ENCODE peak calls at places on chromosome 15, in nine cellular contexts. S is GM13977, A is A549, G is adrenal gland, T is body of pancreas, Z is GM10248, Q is psoas muscle, M is endothelial cell of umbilical vein, E is esophagus muscularis mucosa. K is an unnamed sample.

GRCh38 chr15:79804833-79805232 is 92.0 kb downstream of the MTHFS start:
- DNase-seq in S (no peak), A (no peak), G (no peak), T (no peak), Z (no peak), Q (no peak), M (no peak), E (no peak), K (no peak)

GRCh38 chr15:29452881-29453731 is 183.5 kb upstream of the NSMCE3 start:
- DNase-seq in S (no peak), A (no peak), G (no peak), T (no peak), Z (no peak), Q (no peak), M (peak; percentile 47), E (no peak), K (no peak)

GRCh38 chr15:59148160-59148810 is 43.3 kb downstream of the CCNB2 start:
- DNase-seq in S (no peak), A (no peak), G (no peak), T (no peak), Z (no peak), Q (no peak), M (no peak), E (no peak), K (no peak)

GRCh38 chr15:93929375-93930094 is 301.8 kb upstream of the MCTP2 start:
- DNase-seq in S (no peak), A (no peak), G (peak; percentile 47), T (peak; percentile 48), Z (no peak), Q (peak; percentile 59), M (no peak), E (no peak), K (no peak)

GRCh38 chr15:90560229-90560771 is 30.6 kb downstream of the CRTC3 start:
- DNase-seq in S (no peak), A (peak; percentile 55), G (peak; percentile 72), T (peak; percentile 64), Z (no peak), Q (peak; percentile 35), M (peak; percentile 39), E (peak; percentile 92), K (no peak)

GRCh38 chr15:89669941-89670340 is 9.2 kb downstream of the PLIN1 start:
- DNase-seq in S (no peak), A (no peak), G (no peak), T (no peak), Z (no peak), Q (no peak), M (no peak), E (no peak), K (no peak)

GRCh38 chr15:77803487-77803886 is 170.8 kb upstream of the LINGO1 start:
- DNase-seq in S (no peak), A (no peak), G (no peak), T (no peak), Z (no peak), Q (no peak), M (no peak), E (no peak), K (no peak)

GRCh38 chr15:62453356-62453755 is 288.3 kb upstream of the C2CD4B start:
- DNase-seq in S (no peak), A (no peak), G (no peak), T (no peak), Z (no peak), Q (no peak), M (no peak), E (no peak), K (no peak)

GRCh38 chr15:57031082-57031481 is 112.6 kb downstream of the TCF12 start:
- DNase-seq in S (no peak), A (no peak), G (no peak), T (no peak), Z (no peak), Q (no peak), M (no peak), E (no peak), K (no peak)

DNA sequence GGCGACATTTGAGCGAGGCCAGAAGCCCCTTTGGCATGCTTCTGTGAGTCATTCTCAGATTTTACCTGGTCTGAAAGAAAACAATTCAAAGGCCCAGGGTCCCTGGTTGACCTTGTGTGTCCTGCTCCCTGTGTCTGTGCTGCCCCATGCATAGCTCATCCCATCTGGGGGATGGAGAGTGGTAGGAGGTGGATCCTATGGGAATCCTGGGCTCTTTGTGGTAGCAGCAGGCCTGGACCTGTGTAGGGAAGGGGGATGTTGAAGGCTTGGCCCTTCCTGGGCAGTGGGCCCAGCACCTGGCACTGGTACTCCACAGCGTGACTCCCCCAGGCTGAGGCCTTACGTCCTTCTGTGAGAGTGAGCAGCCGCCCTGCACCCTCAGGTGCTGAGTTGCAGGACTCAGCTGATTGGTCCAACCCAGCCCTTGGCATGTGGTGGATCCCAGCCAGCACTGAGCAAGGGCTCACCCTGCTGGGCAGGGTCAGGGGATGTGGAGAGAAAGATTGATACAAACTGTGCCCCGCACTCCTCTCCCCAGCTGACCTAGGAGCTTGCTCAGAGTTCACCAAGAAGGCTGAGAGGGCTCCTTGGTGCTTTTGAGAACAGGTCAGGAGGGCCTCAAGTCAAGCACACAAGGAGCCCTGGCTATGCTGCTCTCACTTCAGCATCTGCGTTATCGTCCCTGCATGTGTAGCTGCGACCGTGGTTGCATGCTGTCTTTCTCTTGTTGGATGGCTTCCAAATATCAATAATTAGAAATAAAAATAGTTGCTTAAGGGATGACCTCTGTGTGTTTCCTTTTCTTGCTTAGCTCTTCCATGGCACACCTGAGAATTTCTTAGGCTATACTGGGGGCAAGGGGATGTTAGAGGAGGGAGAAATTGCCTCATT is 21.4 kb upstream of the JMJD7 start:
- DNase-seq in S (no peak), A (no peak), G (no peak), T (no peak), Z (no peak), Q (no peak), M (no peak), E (no peak), K (no peak)
- TF ChIP-seq CTCF in S (no peak), A (no peak), G (no peak), T (no peak), Z (no peak), Q (no peak), M (no peak), E (no peak), K (no peak)

GRCh38 chr15:42213481-42213880 is 5.4 kb upstream of the VPS39 start:
- DNase-seq in S (no peak), A (no peak), G (no peak), T (no peak), Z (no peak), Q (no peak), M (no peak), E (no peak), K (no peak)

GRCh38 chr15:42220216-42220615 is 12.1 kb upstream of the VPS39 start:
- DNase-seq in S (no peak), A (no peak), G (no peak), T (no peak), Z (no peak), Q (no peak), M (peak; percentile 54), E (no peak), K (no peak)

GRCh38 chr15:42218953-42219596 is 11.0 kb upstream of the VPS39 start:
- DNase-seq in S (no peak), A (no peak), G (no peak), T (no peak), Z (no peak), Q (no peak), M (no peak), E (no peak), K (no peak)

GRCh38 chr15:42214600-42214999 is 6.5 kb upstream of the VPS39 start:
- DNase-seq in S (no peak), A (no peak), G (no peak), T (no peak), Z (no peak), Q (no peak), M (no peak), E (no peak), K (no peak)

DNA sequence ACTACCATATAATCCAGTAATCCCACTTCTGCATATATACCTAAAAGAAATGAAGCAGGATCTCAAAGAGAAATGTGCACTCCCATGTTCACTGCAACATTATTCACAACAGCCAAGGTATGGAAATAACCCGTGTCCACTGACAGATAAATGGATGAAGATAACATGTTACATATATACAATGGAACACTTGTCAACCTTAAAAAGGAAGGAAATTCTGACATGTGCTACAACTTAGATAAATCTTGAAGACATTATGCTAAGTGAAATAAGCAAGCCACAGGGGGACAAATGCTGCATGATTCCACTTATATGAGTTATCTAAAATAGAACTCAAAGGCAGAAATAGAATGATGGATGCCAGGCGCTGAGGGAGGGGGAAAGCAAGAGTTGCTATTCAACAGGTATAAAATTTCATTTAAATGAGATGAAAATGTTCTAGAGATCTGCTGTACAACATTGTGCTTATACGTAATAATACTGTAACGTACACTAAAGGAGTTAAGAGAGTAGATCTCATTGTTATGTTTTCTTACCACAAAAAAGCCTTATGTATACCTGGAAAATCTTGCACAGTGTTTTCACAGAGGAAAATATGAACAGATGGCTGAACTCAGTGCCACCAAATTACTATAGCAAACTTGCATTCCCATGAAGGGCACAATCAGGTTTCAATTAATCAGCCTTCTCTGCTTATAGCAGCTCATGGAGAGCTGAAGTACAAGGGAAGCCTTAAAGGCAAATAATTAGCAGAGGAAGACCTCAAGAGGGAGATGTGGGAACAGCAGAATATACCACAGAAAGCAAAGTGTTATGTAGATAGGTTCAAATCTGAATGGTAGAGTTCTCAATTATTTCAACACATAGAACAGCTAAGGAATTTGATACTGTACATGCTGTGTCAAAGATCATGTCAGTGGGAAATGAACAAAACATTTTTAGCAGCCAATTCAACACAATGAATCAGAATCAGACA is 8.0 kb upstream of the VPS39 start:
- DNase-seq in S (no peak), A (no peak), G (no peak), T (no peak), Z (no peak), Q (no peak), M (peak; percentile 49), E (no peak), K (no peak)
- TF ChIP-seq CTCF in S (peak; percentile 17), A (no peak), G (no peak), T (no peak), Z (peak; percentile 35), Q (no peak), M (no peak), E (no peak), K (no peak)

DNA sequence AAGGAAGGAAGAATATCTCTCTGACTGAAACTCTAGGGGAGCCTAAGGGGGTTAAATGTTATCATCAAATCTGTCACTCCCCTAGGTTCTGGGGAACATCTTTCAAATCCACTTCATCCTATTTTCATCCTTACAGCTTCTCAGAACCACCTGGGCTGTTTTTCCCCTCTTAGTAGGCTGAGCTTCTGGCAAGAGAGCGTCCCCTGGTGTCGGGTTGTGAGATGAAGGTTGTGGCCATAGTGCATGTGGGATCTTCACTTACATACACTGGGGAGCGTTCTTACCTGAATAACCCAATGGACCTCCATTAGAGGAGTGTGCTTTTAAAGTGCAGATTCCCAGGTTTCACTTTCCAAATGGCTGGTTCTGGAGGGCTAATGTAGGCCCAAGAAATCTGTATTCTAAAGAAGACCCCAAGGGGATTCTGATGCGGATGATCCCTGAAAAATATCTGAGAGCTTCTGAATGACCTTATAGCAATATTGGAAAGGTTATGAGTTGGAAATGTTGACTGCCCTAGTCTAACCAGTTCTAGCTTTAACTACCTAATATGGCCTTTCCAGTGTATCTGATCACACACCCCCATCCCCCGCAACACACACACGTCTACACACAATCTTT is 663.7 kb downstream of the AGBL1 start:
- DNase-seq in S (no peak), A (peak; percentile 68), G (no peak), T (peak; percentile 39), Z (no peak), Q (peak; percentile 10), M (no peak), E (no peak), K (peak; percentile 77)
- TF ChIP-seq CTCF in S (peak; percentile 28), A (peak; percentile 41), G (peak; percentile 30), T (peak; percentile 62), Z (peak; percentile 30), Q (peak; percentile 23), M (no peak), E (peak; percentile 29), K (peak; percentile 72)

GRCh38 chr15:72009207-72009606 is 108.7 kb downstream of the MYO9A start:
- DNase-seq in S (no peak), A (peak; percentile 44), G (no peak), T (peak; percentile 50), Z (no peak), Q (no peak), M (no peak), E (no peak), K (no peak)
- TF ChIP-seq CTCF in S (no peak), A (no peak), G (no peak), T (no peak), Z (no peak), Q (no peak), M (no peak), E (no peak), K (no peak)